ENCODE peak calls at places on chromosomes 13 and 19, in ten cellular contexts. F is amniotic stem cell; A is iris pigment epithelial cell; W is caudate nucleus; D is GM23248; X is hepatocyte; K is lower leg skin; I is H4; Z is MM.1S; P is activated CD4-positive, alpha-beta T cell treated with anti-CD3 and anti-CD28 coated beads for 4 hours. B is an unnamed sample.

GRCh38 chr19:13986348-13986904 is 19.7 kb downstream of the RFX1 start:
- DNase-seq in A (peak), F (no peak), W (peak), D (peak), P (peak), I (no peak), K (peak), Z (peak), X (peak), B (peak)

GRCh38 chr13:113325779-113326178 is 28.7 kb downstream of the LAMP1 start:
- DNase-seq in Z (no peak), W (no peak), P (no peak), I (no peak), D (no peak), K (no peak), F (no peak), A (no peak), X (no peak), B (no peak)

GRCh38 chr13:65613004-65613403 is 1617.1 kb downstream of the PCDH9 start:
- DNase-seq in P (no peak), D (no peak), Z (no peak), X (no peak), W (no peak), F (no peak), A (no peak), I (no peak), K (no peak), B (no peak)

GRCh38 chr13:60267498-60268202 is 103.9 kb upstream of the DIAPH3 start:
- DNase-seq in I (no peak), K (no peak), Z (no peak), D (peak), A (peak), W (no peak), X (peak), P (no peak), F (no peak), B (no peak)

GRCh38 chr13:26482451-26483197 is 74.9 kb upstream of the WASF3 start:
- DNase-seq in I (peak), Z (peak), X (peak), K (peak), F (peak), A (peak), D (peak), P (peak), W (peak), B (peak)

GRCh38 chr19:42255766-42256750 is 1.1 kb upstream of the ERF start:
- DNase-seq in K (peak), W (peak), X (peak), Z (peak), P (no peak), I (no peak), D (peak), A (peak), F (no peak), B (no peak)

GRCh38 chr13:40243982-40244381 is 422.5 kb downstream of the FOXO1 start:
- DNase-seq in D (no peak), F (no peak), K (no peak), A (no peak), P (no peak), X (no peak), I (no peak), W (no peak), Z (no peak), B (no peak)

GRCh38 chr13:49637989-49638388 is 9.7 kb downstream of the ARL11 start:
- DNase-seq in K (no peak), Z (no peak), F (no peak), D (no peak), A (no peak), X (no peak), W (no peak), P (no peak), I (no peak), B (no peak)

GRCh38 chr19:6769006-6769637 is 1.9 kb upstream of the SH2D3A start:
- DNase-seq in K (no peak), A (no peak), Z (peak), F (no peak), X (no peak), W (no peak), P (no peak), D (peak), I (peak), B (no peak)

B was measured in activated naive CD4-positive, alpha-beta T cell treated with anti-CD3 and anti-CD28 coated beads, Interleukin-2, amount 50 U/mL, for 16 hours.